ENCODE peak calls at places on chromosomes 4 and X, in seven cellular contexts. R is BJ, D is fibroblast of pulmonary artery, H is lung, W is mammary epithelial cell, S is choroid plexus epithelial cell, M is stomach. C is an unnamed sample.

GRCh38 chrX:129786210-129786651 is 6.5 kb downstream of the SASH3 start:
- DNase-seq in R (no peak), D (no peak), H (no peak), W (no peak), S (no peak), M (no peak), C (no peak)

GRCh38 chr4:139833131-139833930 is 167.7 kb downstream of the MGST2 start:
- DNase-seq in R (no peak), D (no peak), H (no peak), W (no peak), S (no peak), M (no peak), C (no peak)

GRCh38 chr4:30605616-30606015 is 114.6 kb upstream of the PCDH7 start:
- DNase-seq in R (no peak), D (peak), H (no peak), W (no peak), S (peak), M (no peak), C (no peak)

GRCh38 chr4:16225139-16225538 is 1.1 kb downstream of the TAPT1 start:
- DNase-seq in R (no peak), D (peak), H (no peak), W (no peak), S (peak), M (no peak), C (no peak)

GRCh38 chr4:124019749-124020549 is 623.4 kb downstream of the SPRY1 start:
- DNase-seq in R (no peak), D (peak), H (no peak), W (no peak), S (peak), M (no peak), C (no peak)

GRCh38 chrX:65502618-65503017 is 32.0 kb downstream of the LAS1L start:
- DNase-seq in R (no peak), D (no peak), H (no peak), W (no peak), S (no peak), M (no peak), C (no peak)

GRCh38 chrX:23742174-23742692 is 843 bp downstream of the ACOT9 start:
- DNase-seq in R (peak), D (peak), H (peak), W (peak), S (peak), M (peak), C (peak)

GRCh38 chrX:47581731-47582647 is at the start of gene TIMP1:
- DNase-seq in R (peak), D (peak), H (peak), W (peak), S (peak), M (peak), C (peak)

GRCh38 chr4:106273831-106274230 is 42.2 kb downstream of the TBCK start:
- DNase-seq in R (no peak), D (peak), H (no peak), W (peak), S (peak), M (no peak), C (no peak)

GRCh38 chrX:18252644-18253359 is 32.1 kb upstream of the BEND2 start:
- DNase-seq in R (no peak), D (peak), H (no peak), W (no peak), S (peak), M (no peak), C (no peak)

GRCh38 chrX:13763489-13763888 is 28.9 kb downstream of the OFD1 start:
- DNase-seq in R (no peak), D (no peak), H (no peak), W (no peak), S (no peak), M (peak), C (no peak)

GRCh38 chrX:121581885-121582284 is 534.5 kb downstream of the GLUD2 start:
- DNase-seq in R (no peak), D (no peak), H (no peak), W (peak), S (peak), M (no peak), C (no peak)

GRCh38 chr4:165874799-165875371 is 1.8 kb downstream of the TLL1 start:
- DNase-seq in R (no peak), D (peak), H (no peak), W (peak), S (no peak), M (no peak), C (no peak)

GRCh38 chr4:3868146-3868840 is 102.1 kb downstream of the ADRA2C start:
- DNase-seq in R (no peak), D (no peak), H (no peak), W (no peak), S (peak), M (no peak), C (no peak)

GRCh38 chr4:127304356-127304755 is 328.4 kb upstream of the INTU start:
- DNase-seq in R (peak), D (no peak), H (no peak), W (no peak), S (peak), M (no peak), C (no peak)

GRCh38 chrX:131791608-131792355 is 231.3 kb upstream of the STK26 start:
- DNase-seq in R (no peak), D (no peak), H (no peak), W (no peak), S (no peak), M (no peak), C (no peak)

GRCh38 chrX:131789664-131790063 is 233.4 kb upstream of the STK26 start:
- DNase-seq in R (no peak), D (no peak), H (no peak), W (no peak), S (no peak), M (no peak), C (no peak)

GRCh38 chrX:131792789-131793462 is 230.2 kb upstream of the STK26 start:
- DNase-seq in R (no peak), D (no peak), H (peak), W (peak), S (peak), M (peak), C (no peak)

GRCh38 chrX:131795442-131796229 is 227.5 kb upstream of the STK26 start:
- DNase-seq in R (no peak), D (no peak), H (no peak), W (no peak), S (no peak), M (peak), C (no peak)

GRCh38 chrX:131792356-131792749 is 230.7 kb upstream of the STK26 start:
- DNase-seq in R (no peak), D (no peak), H (peak), W (peak), S (no peak), M (peak), C (no peak)
- TF ChIP-seq CTCF in R (no peak), D (no peak), H (peak), W (peak), S (no peak), M (no peak), C (no peak)

GRCh38 chr4:135670548-135670947 is 1469.0 kb upstream of the PABPC4L start:
- DNase-seq in R (no peak), D (no peak), H (no peak), W (no peak), S (no peak), M (no peak), C (no peak)
- TF ChIP-seq CTCF in R (no peak), D (no peak), H (no peak), W (no peak), S (no peak), M (no peak), C (no peak)

DNA sequence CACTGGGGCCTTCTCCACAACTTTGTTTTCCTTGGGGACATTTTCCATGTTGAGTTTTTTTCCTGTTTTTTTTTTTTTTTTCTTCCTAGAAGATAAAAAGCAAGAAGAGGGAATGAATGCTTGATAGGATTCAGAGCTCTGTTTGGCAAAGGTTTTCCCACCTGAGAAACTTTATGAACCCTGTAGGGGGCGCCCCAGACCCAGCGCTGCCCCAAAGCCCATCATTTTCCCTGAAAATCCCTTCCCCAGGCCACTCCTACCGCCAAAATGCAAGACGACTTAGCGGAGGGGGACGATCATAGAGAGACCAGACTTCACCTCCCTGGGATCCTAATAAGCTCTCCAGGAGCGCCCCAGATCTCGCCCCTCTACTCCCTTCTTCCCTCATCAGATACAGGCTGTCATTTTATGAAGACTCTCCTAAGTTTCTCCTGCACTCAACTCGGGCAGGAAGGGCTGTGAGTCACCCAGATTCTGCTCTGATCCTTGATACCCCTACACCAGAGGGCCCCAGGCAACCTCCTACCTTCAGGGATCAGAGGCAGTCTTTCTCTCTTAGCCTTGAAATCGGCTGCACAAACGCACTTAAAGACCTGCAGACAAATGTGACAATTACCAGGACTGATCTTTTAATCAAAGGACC is 1.4 kb downstream of the BEX5 start:
- DNase-seq in R (no peak), D (no peak), H (no peak), W (no peak), S (no peak), M (no peak), C (no peak)
- TF ChIP-seq CTCF in R (peak), D (no peak), H (no peak), W (no peak), S (no peak), M (no peak), C (no peak)

DNA sequence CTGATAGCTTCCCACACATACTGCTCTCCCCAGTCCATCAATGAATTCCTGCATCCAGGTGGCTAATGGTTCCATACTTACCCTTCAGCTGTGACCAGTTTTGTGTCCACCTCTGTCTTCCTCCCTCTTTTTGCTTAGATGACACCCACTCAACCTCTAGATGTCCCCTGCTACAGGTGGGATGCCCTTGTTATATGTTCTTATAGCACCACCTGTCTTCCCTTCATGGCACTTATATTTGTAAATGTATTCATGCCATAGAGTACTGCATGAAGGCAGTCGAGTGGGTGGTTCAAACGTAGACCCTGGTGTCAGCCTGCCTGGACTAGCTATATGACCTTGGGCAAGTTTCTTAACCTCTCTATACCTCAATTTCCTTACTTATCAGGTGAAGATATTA is 6.5 kb upstream of the USP46 start:
- DNase-seq in R (no peak), D (peak), H (no peak), W (no peak), S (peak), M (no peak), C (no peak)
- TF ChIP-seq CTCF in R (no peak), D (peak), H (no peak), W (peak), S (peak), M (no peak), C (no peak)

DNA sequence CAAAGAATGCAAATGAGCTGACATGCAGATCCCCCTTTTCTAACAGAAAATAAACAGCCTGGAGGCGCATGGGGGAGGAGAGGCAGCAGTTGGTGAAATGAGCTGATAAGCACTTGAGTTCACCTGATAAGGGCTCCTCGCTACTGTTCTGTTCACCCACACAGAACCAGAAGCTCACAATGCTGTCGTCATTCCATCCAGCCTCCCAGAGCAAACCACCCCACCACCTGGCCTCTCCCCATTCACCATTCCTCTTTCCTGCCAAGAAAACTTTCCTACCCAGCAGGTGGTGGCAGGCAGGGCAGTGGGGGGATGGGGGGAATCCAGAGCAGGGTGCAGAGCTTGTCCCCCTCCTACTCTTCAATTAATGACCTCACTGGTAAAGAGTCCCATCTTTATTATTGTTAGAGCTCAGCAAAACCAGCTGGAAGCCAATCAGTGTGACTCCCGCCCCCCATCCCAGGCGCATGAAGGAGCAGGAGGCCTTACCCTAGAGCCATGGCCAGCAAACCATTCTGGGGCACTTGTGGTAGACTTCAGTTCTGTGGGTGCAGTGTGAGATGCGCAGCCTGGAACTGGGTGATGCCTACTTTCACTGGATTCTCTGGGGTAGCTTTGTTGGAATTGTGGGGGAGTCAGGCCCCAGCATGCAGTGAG is 350.3 kb downstream of the ZIC3 start:
- DNase-seq in R (no peak), D (no peak), H (no peak), W (no peak), S (no peak), M (peak), C (no peak)
- TF ChIP-seq CTCF in R (no peak), D (no peak), H (no peak), W (no peak), S (no peak), M (no peak), C (no peak)

GRCh38 chr4:71545168-71545567 is 206.3 kb downstream of the SLC4A4 start:
- DNase-seq in R (peak), D (peak), H (no peak), W (no peak), S (peak), M (no peak), C (no peak)
- TF ChIP-seq CTCF in R (no peak), D (no peak), H (no peak), W (no peak), S (no peak), M (no peak), C (no peak)

GRCh38 chrX:40570346-40571093 is 10.2 kb upstream of the ATP6AP2 start:
- DNase-seq in R (no peak), D (no peak), H (no peak), W (no peak), S (no peak), M (no peak), C (peak)

GRCh38 chrX:40576291-40576690 is 4.5 kb upstream of the ATP6AP2 start:
- DNase-seq in R (no peak), D (no peak), H (no peak), W (no peak), S (no peak), M (no peak), C (no peak)

GRCh38 chrX:40578039-40578438 is 2.7 kb upstream of the ATP6AP2 start:
- DNase-seq in R (no peak), D (no peak), H (no peak), W (no peak), S (no peak), M (no peak), C (no peak)

GRCh38 chrX:40571600-40571999 is 9.2 kb upstream of the ATP6AP2 start:
- DNase-seq in R (no peak), D (no peak), H (no peak), W (no peak), S (no peak), M (no peak), C (no peak)

DNA sequence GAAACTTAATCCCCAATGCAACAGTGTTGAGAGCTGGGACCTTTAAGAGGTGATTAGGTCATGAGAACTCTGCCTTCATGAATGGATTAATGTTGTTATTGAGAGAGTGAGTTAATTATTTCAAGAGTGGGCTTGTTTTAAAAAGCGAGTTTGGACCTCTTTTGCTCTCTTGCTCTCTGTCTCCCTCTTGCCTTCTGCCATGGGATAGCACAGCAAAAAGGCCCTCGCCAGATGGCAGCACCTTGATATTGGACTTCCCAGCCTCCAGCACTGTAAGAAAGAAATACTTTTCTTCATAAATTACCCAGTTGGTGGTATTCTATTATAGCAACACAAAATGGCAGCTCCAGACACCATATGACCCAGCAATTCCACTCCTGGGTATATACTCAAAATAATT is 7.0 kb upstream of the ATP6AP2 start:
- DNase-seq in R (no peak), D (peak), H (no peak), W (peak), S (peak), M (no peak), C (no peak)
- TF ChIP-seq CTCF in R (peak), D (peak), H (peak), W (peak), S (peak), M (no peak), C (no peak)

GRCh38 chr4:175252642-175253041 is 334.5 kb downstream of the ADAM29 start:
- DNase-seq in R (no peak), D (no peak), H (no peak), W (no peak), S (no peak), M (no peak), C (no peak)
- TF ChIP-seq CTCF in R (no peak), D (no peak), H (no peak), W (no peak), S (no peak), M (no peak), C (no peak)

C was measured in activated B cell treated with CpG ODN at 0.5 μM for 24 hours.